ENCODE peak calls at places on chromosomes 2 and 18, in nine cellular contexts. V is NCI-H1930; S is GM23338; B is GF-D8; G is CD4-positive, alpha-beta memory T cell; C is NAMALWA; J is psoas muscle; A is pulmonary artery endothelial cell; I is activated T-cell treated with anti-CD3 and anti-CD28 coated beads for 1 hour. P is an unnamed sample.

GRCh38 chr2:172488556-172488955 is 61.2 kb downstream of the ITGA6 start:
- DNase-seq in A (no peak), G (no peak), S (no peak), J (no peak), I (no peak), B (no peak), C (no peak), V (no peak), P (no peak)

GRCh38 chr2:76973610-76974009 is 548.6 kb downstream of the LRRTM4 start:
- DNase-seq in V (no peak), G (no peak), I (no peak), B (no peak), J (no peak), S (no peak), C (no peak), A (no peak), P (no peak)

GRCh38 chr2:30371028-30371708 is 75.9 kb upstream of the LCLAT1 start:
- DNase-seq in G (no peak), B (no peak), S (no peak), C (no peak), A (no peak), V (no peak), I (no peak), J (no peak), P (no peak)

GRCh38 chr2:227479865-227480475 is 8.0 kb downstream of the AGFG1 start:
- DNase-seq in V (no peak), B (peak; percentile 20), I (no peak), J (no peak), S (no peak), G (no peak), C (peak; percentile 57), A (no peak), P (no peak)

GRCh38 chr2:168849610-168850009 is 40.6 kb downstream of the SPC25 start:
- DNase-seq in S (peak; percentile 63), G (no peak), I (no peak), J (no peak), B (no peak), A (peak; percentile 2), C (peak; percentile 20), V (peak; percentile 10), P (no peak)

GRCh38 chr18:57141208-57142129 is 5.4 kb upstream of the BOD1L2 start:
- DNase-seq in C (no peak), S (no peak), G (no peak), A (no peak), J (no peak), I (no peak), B (no peak), V (peak; percentile 20), P (no peak)

GRCh38 chr2:32772623-32773221 is 144.9 kb downstream of the TTC27 start:
- DNase-seq in A (peak; percentile 26), B (no peak), V (peak; percentile 16), G (no peak), S (peak; percentile 80), C (peak; percentile 67), J (no peak), I (no peak), P (no peak)

GRCh38 chr18:48955528-48956261 is 4.9 kb upstream of the SMAD7 start:
- DNase-seq in J (peak; percentile 81), A (peak; percentile 44), G (peak; percentile 51), S (peak; percentile 71), I (no peak), B (no peak), C (no peak), V (no peak), P (peak; percentile 91)

GRCh38 chr2:142395294-142395693 is 264.5 kb upstream of the LRP1B start:
- DNase-seq in I (no peak), S (no peak), A (no peak), B (no peak), C (no peak), V (no peak), G (no peak), J (no peak), P (no peak)

GRCh38 chr2:40625849-40626248 is 174.0 kb upstream of the SLC8A1 start:
- DNase-seq in C (no peak), J (no peak), G (no peak), A (no peak), S (no peak), B (no peak), I (no peak), V (peak; percentile 10), P (no peak)

GRCh38 chr2:6499691-6500090 is 366.0 kb downstream of the CMPK2 start:
- DNase-seq in V (no peak), C (no peak), I (no peak), J (no peak), A (no peak), S (no peak), G (no peak), B (no peak), P (no peak)

GRCh38 chr2:127664065-127664894 is 11.1 kb downstream of the LIMS2 start:
- DNase-seq in J (no peak), A (no peak), B (no peak), V (no peak), S (peak; percentile 61), C (no peak), I (no peak), G (no peak), P (peak; percentile 77)